ENCODE peak calls at places on chromosomes 12 and 14, in eight cellular contexts. U is neuronal stem cell, Z is upper lobe of left lung, D is neural progenitor cell, K is A549, X is H1, W is uterus, Y is prostate gland. Q is an unnamed sample.
A peak's percentile ranks its signal among the peaks of the same experiment; 100 is the strongest.

GRCh38 chr12:96343347-96343954 is 56.8 kb downstream of the CDK17 start:
- DNase-seq in K (no peak), W (no peak), U (no peak), Y (no peak), D (no peak), Z (no peak), X (no peak), Q (no peak)

GRCh38 chr14:60061371-60061770 is 30.4 kb upstream of the PCNX4 start:
- DNase-seq in Z (no peak), K (no peak), Y (no peak), X (no peak), D (no peak), U (no peak), W (no peak), Q (no peak)

GRCh38 chr14:70822706-70823185 is 13.4 kb upstream of the MAP3K9 start:
- DNase-seq in X (peak; percentile 65), U (peak; percentile 58), D (peak; percentile 89), Z (peak; percentile 87), W (no peak), Y (no peak), K (peak; percentile 52), Q (peak; percentile 76)

GRCh38 chr12:92908108-92908507 is 21.0 kb downstream of the EEA1 start:
- DNase-seq in Y (no peak), K (no peak), W (no peak), Z (no peak), X (no peak), D (no peak), U (no peak), Q (no peak)

GRCh38 chr12:119828300-119828699 is 48.8 kb downstream of the CIT start:
- DNase-seq in W (no peak), D (no peak), U (no peak), Z (no peak), Y (no peak), K (no peak), X (no peak), Q (no peak)

GRCh38 chr14:59125156-59125555 is 63.3 kb upstream of the DAAM1 start:
- DNase-seq in K (no peak), W (no peak), X (no peak), U (no peak), D (no peak), Y (no peak), Z (no peak), Q (no peak)

GRCh38 chr12:752673-753400 is 458 bp downstream of the WNK1 start:
- DNase-seq in Z (peak; percentile 93), D (peak; percentile 89), U (no peak), Y (peak; percentile 38), K (no peak), W (no peak), X (no peak), Q (no peak)

GRCh38 chr12:101924647-101925046 is 47.3 kb downstream of the DRAM1 start:
- DNase-seq in D (no peak), W (no peak), X (no peak), K (peak; percentile 28), Z (no peak), Y (no peak), U (no peak), Q (no peak)

GRCh38 chr12:74293689-74294131 is 243.9 kb upstream of the ATXN7L3B start:
- DNase-seq in X (no peak), K (no peak), W (no peak), U (no peak), Z (peak; percentile 40), Y (no peak), D (no peak), Q (no peak)

GRCh38 chr14:24179961-24180726 is 8.3 kb downstream of the REC8 start:
- DNase-seq in K (no peak), Z (no peak), Y (no peak), D (no peak), W (peak; percentile 42), X (no peak), U (no peak), Q (no peak)

GRCh38 chr14:100841445-100842403 is 15.8 kb downstream of the MEG3 start:
- DNase-seq in W (no peak), K (no peak), X (no peak), Y (no peak), Z (peak; percentile 45), U (no peak), D (no peak), Q (no peak)

GRCh38 chr14:105476937-105477658 is 2.5 kb downstream of the CRIP2 start:
- DNase-seq in K (no peak), W (no peak), U (no peak), Z (no peak), Y (no peak), D (no peak), X (no peak), Q (no peak)

GRCh38 chr14:105477659-105478623 is 3.3 kb downstream of the CRIP2 start:
- DNase-seq in Z (no peak), X (no peak), D (peak; percentile 22), W (no peak), K (no peak), U (no peak), Y (no peak), Q (no peak)

GRCh38 chr14:105479438-105480164 is 5.0 kb downstream of the CRIP2 start:
- DNase-seq in Z (no peak), K (no peak), W (no peak), U (no peak), Y (no peak), D (no peak), X (no peak), Q (no peak)

GRCh38 chr14:105480165-105480564 is 5.5 kb downstream of the CRIP2 start:
- DNase-seq in K (no peak), W (no peak), X (no peak), D (no peak), U (no peak), Z (no peak), Y (no peak), Q (no peak)

GRCh38 chr14:105478624-105479305 is 4.1 kb downstream of the CRIP2 start:
- DNase-seq in D (peak; percentile 52), W (no peak), Z (no peak), K (no peak), U (no peak), Y (no peak), X (no peak), Q (no peak)
- H3K4me1 ChIP-seq in D (peaks cover 39% of the 10 kb centered on the region), W (no peaks in the 10 kb centered on the region), Z (peaks cover 85% of the 10 kb centered on the region), K (peaks cover 75% of the 10 kb centered on the region), U (peaks cover 57% of the 10 kb centered on the region), Y (peaks cover 40% of the 10 kb centered on the region), X (peaks cover 36% of the 10 kb centered on the region), Q (peaks cover 26% of the 10 kb centered on the region)

DNA sequence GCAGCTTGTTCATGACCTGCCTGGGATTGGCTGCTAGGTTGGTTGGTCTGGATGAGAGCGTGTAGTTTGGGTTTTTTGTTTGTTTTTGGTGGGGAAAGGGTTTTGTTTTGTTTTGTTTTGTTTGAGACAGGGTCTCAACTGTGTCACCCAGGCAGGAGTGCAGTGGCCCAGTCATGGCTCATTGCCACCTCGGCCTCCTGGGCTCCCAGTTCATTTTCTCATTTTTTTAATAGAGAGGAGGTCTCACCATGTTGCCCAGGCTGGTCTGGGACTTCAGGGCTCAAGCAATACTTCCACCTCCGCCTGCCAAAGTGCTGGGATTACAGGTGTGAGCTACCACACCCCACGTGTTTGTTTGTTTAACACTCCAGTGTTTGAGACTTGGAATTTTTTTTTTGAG is 3.8 kb downstream of the DYNC1H1 start:
- DNase-seq in K (no peak), X (no peak), Y (no peak), D (no peak), W (no peak), Z (no peak), U (no peak), Q (no peak)
- H3K4me3 ChIP-seq in K (peak overlapping the region; percentile 8), X (no peak overlapping the region), Y (no peak overlapping the region), D (no peak overlapping the region), W (no peak overlapping the region), Z (no peak overlapping the region), U (no peak overlapping the region), Q (no peak overlapping the region)

GRCh38 chr14:75259510-75259855 is 19.1 kb upstream of the FOS start:
- DNase-seq in W (no peak), K (peak; percentile 42), Y (no peak), U (no peak), D (no peak), X (no peak), Z (no peak), Q (no peak)

GRCh38 chr14:75257241-75257640 is 21.4 kb upstream of the FOS start:
- DNase-seq in W (no peak), Y (no peak), X (no peak), K (no peak), D (no peak), Z (no peak), U (no peak), Q (no peak)

GRCh38 chr14:75258803-75259509 is 19.7 kb upstream of the FOS start:
- DNase-seq in U (peak; percentile 99), D (peak; percentile 100), Z (peak; percentile 99), X (peak; percentile 98), W (peak; percentile 98), K (peak; percentile 98), Y (peak; percentile 98), Q (peak; percentile 100)

GRCh38 chr14:75259946-75260545 is 18.6 kb upstream of the FOS start:
- DNase-seq in Y (no peak), U (no peak), X (no peak), K (no peak), D (no peak), W (no peak), Z (no peak), Q (no peak)

DNA sequence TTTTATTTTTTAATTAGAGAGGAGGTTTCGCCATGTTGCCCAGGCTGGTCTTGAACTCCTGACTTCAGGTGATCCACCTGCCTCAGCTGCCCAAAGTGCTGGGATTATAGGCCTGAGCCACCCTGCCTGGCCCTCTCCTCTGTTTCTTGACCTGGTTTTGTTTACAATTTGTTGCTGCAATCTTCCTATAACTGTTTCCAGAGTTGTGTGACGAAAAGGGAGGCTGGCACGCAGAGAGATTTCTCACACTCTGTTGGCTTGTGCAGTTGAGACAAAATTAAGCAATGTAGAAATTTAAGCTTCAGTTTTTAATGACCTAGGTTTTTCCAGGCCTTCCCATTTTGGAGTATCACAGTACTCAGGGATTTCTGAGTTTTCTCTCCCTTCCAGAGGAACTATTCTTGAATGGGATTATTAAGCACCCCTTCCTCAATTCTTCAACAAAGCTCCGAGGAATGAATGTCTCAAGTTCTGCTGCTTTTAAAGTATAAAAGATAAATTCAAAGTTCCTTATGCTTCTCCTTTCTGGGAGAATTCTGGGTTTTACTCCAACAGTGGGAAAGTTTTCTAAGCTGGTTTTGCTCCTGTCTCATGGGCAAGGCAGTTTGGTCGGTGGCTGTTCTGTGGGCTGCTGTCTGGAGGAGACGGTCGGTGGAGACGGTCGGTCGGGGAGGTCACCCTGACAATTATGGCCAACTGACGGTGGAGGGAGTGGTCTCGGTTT is 20.4 kb upstream of the FOS start:
- DNase-seq in Z (no peak), K (no peak), W (peak; percentile 81), U (no peak), Y (peak; percentile 64), D (no peak), X (no peak), Q (no peak)
- H3K4me1 ChIP-seq in Z (peaks cover 29% of the 10 kb centered on the region), K (peaks cover 27% of the 10 kb centered on the region), W (no peaks in the 10 kb centered on the region), U (peaks cover 10% of the 10 kb centered on the region), Y (peaks cover 26% of the 10 kb centered on the region), D (peaks cover 5% of the 10 kb centered on the region), X (no peaks in the 10 kb centered on the region), Q (no peaks in the 10 kb centered on the region)

DNA sequence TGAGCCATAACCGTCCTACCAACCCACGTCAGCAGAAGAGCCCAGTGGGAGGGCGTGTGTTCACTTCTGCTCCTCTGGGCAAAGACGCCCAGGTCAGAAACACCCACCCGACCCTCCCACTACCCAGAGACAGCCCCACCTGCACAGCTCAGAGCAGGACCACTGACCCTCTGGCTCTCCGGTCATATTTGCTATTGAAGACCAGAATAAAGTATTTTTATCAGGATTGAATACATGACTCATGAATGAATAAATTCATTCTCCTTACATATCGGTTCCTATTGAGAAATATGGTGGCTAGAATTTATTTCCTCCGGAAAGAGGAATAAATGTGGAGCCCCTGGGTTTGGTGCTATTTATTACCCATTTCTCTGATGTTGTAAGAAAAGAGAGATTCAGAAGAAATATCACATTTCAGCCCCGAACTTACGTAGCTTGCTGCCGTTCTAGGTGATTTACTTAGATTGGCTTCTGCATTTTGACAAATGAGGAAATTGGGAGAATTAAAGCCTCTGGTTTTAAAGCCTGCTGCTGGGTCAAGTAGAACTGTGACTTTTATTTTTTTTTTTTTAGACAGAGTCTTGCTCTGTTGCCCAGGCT is 36.4 kb upstream of the P2RX7 start:
- DNase-seq in Z (no peak), D (no peak), X (no peak), W (no peak), U (no peak), K (no peak), Y (no peak), Q (no peak)
- H3K4me3 ChIP-seq in Z (no peak overlapping the region), D (no peak overlapping the region), X (no peak overlapping the region), W (no peak overlapping the region), U (no peak overlapping the region), K (peak overlapping the region; percentile 39), Y (no peak overlapping the region), Q (no peak overlapping the region)